ENCODE peak calls at places on chromosomes 11 and 22, in nine cellular contexts. T is stimulated activated naive CD4-positive, alpha-beta T cell treated with Interleukin-2 at 50 U/mL for 16 hours; W is uterus; S is stimulated activated CD8-positive, alpha-beta memory T cell treated with anti-CD3 and anti-CD28 coated beads, Interleukin-7, amount 100 ng/mL, for 48 hours; U is suprapubic skin; Z is ureter; M is endothelial cell; C is AG08396; L is NCI-H146. B is an unnamed sample.

GRCh38 chr11:44861829-44862545 is 88.7 kb downstream of the TP53I11 start:
- DNase-seq in U (no peak), C (peak), M (no peak), T (peak), S (peak), Z (peak), W (peak), L (no peak), B (peak)

GRCh38 chr11:17839973-17840611 is 105.5 kb downstream of the KCNC1 start:
- DNase-seq in U (no peak), C (no peak), S (no peak), W (no peak), L (no peak), Z (no peak), T (no peak), M (no peak), B (no peak)

GRCh38 chr22:25353516-25354445 is 134.3 kb downstream of the CRYBB2 start:
- DNase-seq in L (no peak), S (no peak), C (no peak), W (no peak), U (peak), Z (no peak), T (no peak), M (no peak), B (no peak)

GRCh38 chr11:68338041-68338800 is 25.8 kb downstream of the LRP5 start:
- DNase-seq in L (no peak), T (no peak), M (no peak), S (no peak), Z (no peak), W (peak), C (peak), U (no peak), B (peak)

GRCh38 chr11:121036981-121037380 is 13.1 kb downstream of the TBCEL start:
- DNase-seq in Z (no peak), U (no peak), W (no peak), M (no peak), T (no peak), L (no peak), S (no peak), C (no peak), B (no peak)

GRCh38 chr11:1766719-1767398 is 3.1 kb upstream of the CTSD start:
- DNase-seq in W (no peak), U (peak), C (no peak), L (no peak), S (no peak), T (no peak), Z (no peak), M (no peak), B (no peak)

GRCh38 chr22:46055176-46055850 is 78.4 kb upstream of the WNT7B start:
- DNase-seq in Z (no peak), W (peak), M (no peak), S (no peak), U (peak), T (no peak), C (no peak), L (no peak), B (peak)

GRCh38 chr11:5624489-5625278 is at the start of gene TRIM34:
- DNase-seq in C (peak), W (peak), U (no peak), M (peak), T (peak), Z (peak), L (no peak), S (peak), B (no peak)

GRCh38 chr11:107999759-108000455 is 8.8 kb upstream of the CUL5 start:
- DNase-seq in M (peak), L (peak), T (no peak), S (no peak), W (no peak), Z (no peak), C (peak), U (no peak), B (no peak)

GRCh38 chr11:125925804-125926203 is 20.0 kb upstream of the VSIG10L2 start:
- DNase-seq in S (no peak), C (no peak), T (no peak), L (no peak), Z (no peak), U (peak), W (no peak), M (no peak), B (no peak)

GRCh38 chr22:24137595-24137994 is 43.7 kb upstream of the SUSD2 start:
- DNase-seq in Z (no peak), C (peak), M (no peak), S (no peak), W (no peak), L (no peak), U (no peak), T (no peak), B (no peak)

GRCh38 chr11:62471603-62472002 is 52.8 kb downstream of the SCGB1A1 start:
- DNase-seq in L (no peak), U (no peak), W (no peak), Z (no peak), C (no peak), S (no peak), M (no peak), T (no peak), B (no peak)

GRCh38 chr22:29332886-29333496 is 17.5 kb upstream of the RASL10A start:
- DNase-seq in Z (no peak), C (no peak), M (no peak), L (no peak), T (no peak), S (no peak), W (no peak), U (peak), B (no peak)

GRCh38 chr11:116263020-116263419 is 509.8 kb downstream of the BUD13 start:
- DNase-seq in U (no peak), T (no peak), C (no peak), Z (no peak), S (no peak), W (no peak), L (peak), M (no peak), B (no peak)

GRCh38 chr11:93370260-93370659 is 39.7 kb downstream of the DEUP1 start:
- DNase-seq in U (no peak), L (no peak), W (no peak), M (no peak), Z (no peak), S (no peak), C (no peak), T (no peak), B (no peak)

GRCh38 chr22:29765905-29766631 is 739 bp downstream of the ZMAT5 start:
- DNase-seq in T (peak), C (no peak), U (no peak), W (no peak), M (peak), L (peak), Z (no peak), S (peak), B (no peak)

GRCh38 chr11:17513853-17514252 is 30.4 kb downstream of the USH1C start:
- DNase-seq in M (no peak), W (no peak), C (no peak), U (no peak), T (no peak), Z (no peak), S (peak), L (no peak), B (no peak)

GRCh38 chr11:45042560-45042959 is 91.9 kb upstream of the TP53I11 start:
- DNase-seq in W (no peak), U (peak), T (no peak), M (no peak), L (no peak), C (no peak), S (no peak), Z (no peak), B (peak)